ENCODE peak calls at places on chromosomes 1 and 21, in six cellular contexts. G is Caco-2, H is AG04450, S is AG10803, L is PC-3, K is RCC 7860. X is an unnamed sample.

GRCh38 chr1:160131803-160132565 is 16.4 kb downstream of the ATP1A2 start:
- DNase-seq in G (no peak), H (no peak), S (no peak), L (no peak), K (no peak), X (no peak)

GRCh38 chr1:177517556-177517955 is 346.8 kb downstream of the BRINP2 start:
- DNase-seq in G (no peak), H (no peak), S (peak), L (peak), K (no peak), X (peak)

GRCh38 chr21:44513389-44514217 is 26.4 kb downstream of the KRTAP10-1 start:
- DNase-seq in G (no peak), H (no peak), S (no peak), L (peak), K (no peak), X (no peak)

GRCh38 chr1:34591751-34592629 is 162.9 kb upstream of the GJB5 start:
- DNase-seq in G (no peak), H (no peak), S (peak), L (peak), K (no peak), X (no peak)

GRCh38 chr1:99748419-99748818 is 18.0 kb downstream of the FRRS1 start:
- DNase-seq in G (no peak), H (no peak), S (no peak), L (peak), K (peak), X (no peak)

GRCh38 chr1:153928776-153929432 is 6.1 kb upstream of the GATAD2B start:
- DNase-seq in G (no peak), H (no peak), S (peak), L (no peak), K (no peak), X (no peak)

GRCh38 chr1:9561429-9561828 is 22.2 kb downstream of the SLC25A33 start:
- DNase-seq in G (peak), H (peak), S (peak), L (peak), K (peak), X (peak)

GRCh38 chr1:20849100-20849499 is 62.0 kb upstream of the HP1BP3 start:
- DNase-seq in G (no peak), H (no peak), S (no peak), L (no peak), K (no peak), X (no peak)

GRCh38 chr21:35376406-35377135 is 327.5 kb upstream of the RUNX1 start:
- DNase-seq in G (no peak), H (no peak), S (no peak), L (no peak), K (no peak), X (no peak)

GRCh38 chr1:244089561-244089960 is 38.5 kb downstream of the ZBTB18 start:
- DNase-seq in G (peak), H (no peak), S (no peak), L (no peak), K (peak), X (no peak)

GRCh38 chr21:21076051-21076450 is 77.8 kb downstream of the NCAM2 start:
- DNase-seq in G (no peak), H (no peak), S (no peak), L (no peak), K (no peak), X (no peak)

GRCh38 chr1:151210830-151211229 is 12.5 kb downstream of the PIP5K1A start:
- DNase-seq in G (no peak), H (no peak), S (peak), L (peak), K (no peak), X (no peak)

GRCh38 chr1:237961710-237962109 is 71.0 kb upstream of the ZP4 start:
- DNase-seq in G (no peak), H (no peak), S (no peak), L (no peak), K (no peak), X (no peak)

GRCh38 chr1:212290608-212291007 is 5.4 kb downstream of the PPP2R5A start:
- DNase-seq in G (no peak), H (no peak), S (no peak), L (peak), K (no peak), X (no peak)

X was measured in skeletal muscle cell.